ENCODE peak calls at places on chromosome 9, in six cellular contexts. Y is fibroblast of lung, G is colonic mucosa, D is neural progenitor cell, S is body of pancreas, T is kidney. K is an unnamed sample. For H3K36me3 and H3K9me3, the result is how much of the 10 kb centered on the place peaks cover.

GRCh38 chr9:4704129-4704528 is 24.8 kb downstream of the CDC37L1 start:
- DNase-seq in T (no peak), D (no peak), Y (no peak), S (no peak), G (no peak), K (no peak)

GRCh38 chr9:34603610-34604231 is 8.2 kb downstream of the RPP25L start:
- DNase-seq in G (peak), S (peak), Y (peak), T (peak), D (peak), K (peak)

GRCh38 chr9:134258332-134258731 is 67.9 kb upstream of the RXRA start:
- DNase-seq in S (no peak), G (no peak), T (no peak), Y (no peak), D (no peak), K (no peak)

GRCh38 chr9:123300554-123300953 is 32.2 kb upstream of the STRBP start:
- DNase-seq in D (no peak), G (no peak), S (no peak), T (peak), Y (no peak), K (no peak)

GRCh38 chr9:32738501-32739172 is 44.7 kb upstream of the TMEM215 start:
- DNase-seq in D (no peak), S (no peak), T (no peak), G (no peak), Y (no peak), K (no peak)

GRCh38 chr9:128863647-128864046 is 18.1 kb downstream of the KYAT1 start:
- DNase-seq in D (peak), G (peak), Y (peak), S (peak), T (peak), K (peak)

GRCh38 chr9:114643001-114643400 is 14.6 kb downstream of the TEX53 start:
- DNase-seq in S (no peak), Y (no peak), G (no peak), D (no peak), T (peak), K (no peak)

GRCh38 chr9:137241490-137242328 is 622 bp downstream of the TUBB4B start:
- DNase-seq in D (peak), T (peak), S (peak), Y (peak), G (peak), K (peak)

GRCh38 chr9:114046876-114047275 is 31.2 kb downstream of the AMBP start:
- DNase-seq in D (no peak), T (no peak), G (no peak), S (no peak), Y (peak), K (no peak)

GRCh38 chr9:133134419-133135190 is 13.6 kb upstream of the RALGDS start:
- DNase-seq in S (no peak), T (peak), Y (no peak), D (no peak), G (peak), K (no peak)

DNA sequence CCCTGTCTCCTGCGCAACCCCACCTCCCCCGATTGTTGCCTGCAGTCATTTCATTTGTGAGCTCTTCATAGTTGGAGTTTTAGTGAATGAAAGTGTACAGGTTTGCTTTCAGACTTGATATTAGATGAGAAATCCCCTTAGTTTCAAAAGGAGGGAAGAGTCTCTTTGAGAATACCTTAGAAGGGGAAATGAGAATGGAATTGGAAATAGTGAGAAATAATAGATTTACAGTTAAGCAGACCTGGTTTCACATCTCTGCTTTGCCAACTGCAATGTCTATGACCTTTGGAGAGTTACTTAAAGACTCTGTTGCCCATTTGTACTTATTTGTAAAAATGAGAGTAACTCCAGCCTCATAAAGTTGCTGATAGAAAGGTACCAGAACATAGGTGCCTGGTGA is 120.4 kb downstream of the ZNF462 start:
- DNase-seq in D (no peak), T (no peak), G (no peak), Y (no peak), S (no peak), K (peak)
- H3K36me3 ChIP-seq in D (under half), T (under half), G (under half), Y (under half), S (under half), K (under half)

GRCh38 chr9:96817973-96818372 is 36.3 kb downstream of the ZNF782 start:
- DNase-seq in T (no peak), Y (no peak), D (no peak), S (no peak), G (no peak), K (no peak)
- H3K9me3 ChIP-seq in T (half or more), Y (under half), D (half or more), S (under half), G (under half), K (half or more)

GRCh38 chr9:117703538-117703937 is 665 bp upstream of the TLR4 start:
- DNase-seq in T (no peak), D (no peak), Y (peak), G (no peak), S (no peak), K (no peak)
- H3K27ac ChIP-seq in T (peak), D (no peak), Y (peak), G (peak), S (peak), K (no peak)

DNA sequence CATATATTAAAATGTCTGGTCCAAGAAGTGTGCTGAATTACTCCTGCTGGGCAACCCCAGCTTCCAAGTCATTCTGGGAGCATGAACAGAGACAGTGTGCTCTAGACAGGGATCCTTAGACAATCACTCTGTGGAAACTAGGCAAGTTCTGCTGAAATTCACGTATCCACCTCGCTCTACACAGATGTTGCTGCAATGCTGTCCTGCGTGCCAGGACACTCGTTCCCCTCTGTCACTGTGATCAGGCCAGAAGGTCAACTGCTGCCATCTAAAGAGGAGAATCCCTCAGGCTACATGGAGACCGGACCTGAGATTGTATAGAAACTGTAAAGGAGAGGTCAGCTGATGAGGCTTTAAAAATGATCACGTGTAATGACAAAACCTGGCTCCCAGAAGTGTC is 80.1 kb downstream of the PRRT1B start:
- DNase-seq in G (no peak), T (peak), D (no peak), Y (no peak), S (no peak), K (no peak)
- H3K36me3 ChIP-seq in G (under half), T (under half), D (under half), Y (under half), S (under half), K (under half)

DNA sequence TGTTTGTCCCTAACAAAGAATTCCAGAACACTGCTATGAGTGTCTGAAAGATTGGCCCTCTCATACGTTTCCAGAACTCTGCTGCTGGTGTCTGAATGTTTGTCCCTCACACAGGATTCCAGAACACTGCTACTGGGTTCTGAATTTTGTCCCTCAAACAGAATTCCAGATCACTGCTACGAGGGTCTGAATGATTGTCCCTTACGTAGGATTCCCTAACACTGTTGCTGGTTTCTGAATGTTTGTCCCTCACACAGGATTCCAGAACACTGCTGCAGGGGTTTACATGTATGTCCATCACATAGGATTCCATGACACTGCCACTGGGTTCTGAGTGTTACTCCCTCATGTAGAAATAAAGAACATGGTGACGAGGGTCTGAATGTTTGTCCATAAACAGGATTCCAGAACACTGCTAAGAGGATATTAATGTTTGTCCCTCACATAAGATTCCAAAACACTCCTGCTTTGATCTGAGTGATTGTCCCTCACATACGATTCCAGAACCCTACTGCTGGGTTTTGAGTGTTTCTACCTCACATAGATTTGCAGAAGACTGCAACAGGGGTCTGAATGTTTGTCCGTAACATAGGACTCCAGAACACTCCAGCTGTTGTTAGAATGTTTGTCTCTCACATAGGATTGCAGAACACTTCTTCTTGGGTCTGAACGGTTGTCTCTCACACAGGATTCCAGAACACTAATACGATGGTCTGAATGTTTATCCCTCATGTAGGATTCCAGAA is 214.4 kb downstream of the FOXD4L6 start:
- DNase-seq in D (no peak), G (no peak), S (no peak), Y (no peak), T (no peak), K (no peak)
- H3K9me3 ChIP-seq in D (under half), G (under half), S (under half), Y (under half), T (under half), K (under half)